ENCODE peak calls at places on chromosomes 12 and 14, in six cellular contexts. Z is neuronal stem cell, B is GM04504, X is endothelial cell, N is cerebellar cortex, W is fibroblast of mammary gland. Q is an unnamed sample.
A peak's percentile ranks its signal among the peaks of the same experiment; 100 is the strongest.

GRCh38 chr12:44774815-44775411 is 101.2 kb downstream of the NELL2 start:
- DNase-seq in Z (peak; percentile 45), B (no peak), X (peak; percentile 73), N (peak; percentile 13), W (peak; percentile 18), Q (peak; percentile 34)

GRCh38 chr12:56206373-56207166 is 15.2 kb downstream of the RNF41 start:
- DNase-seq in Z (peak; percentile 31), B (no peak), X (peak; percentile 71), N (peak; percentile 66), W (peak; percentile 69), Q (peak; percentile 70)

GRCh38 chr12:58443273-58443980 is 476.9 kb downstream of the LRIG3 start:
- DNase-seq in Z (no peak), B (no peak), X (peak; percentile 38), N (peak; percentile 16), W (peak; percentile 58), Q (peak; percentile 65)

GRCh38 chr14:95248422-95248821 is 71.3 kb downstream of the CLMN start:
- DNase-seq in Z (no peak), B (no peak), X (no peak), N (no peak), W (peak; percentile 71), Q (no peak)

GRCh38 chr12:47124451-47124850 is 44.7 kb upstream of the AMIGO2 start:
- DNase-seq in Z (no peak), B (no peak), X (no peak), N (no peak), W (peak; percentile 75), Q (no peak)

GRCh38 chr14:99055816-99056215 is 216.2 kb downstream of the BCL11B start:
- DNase-seq in Z (no peak), B (no peak), X (no peak), N (no peak), W (no peak), Q (no peak)

GRCh38 chr14:54848910-54849309 is 53.7 kb downstream of the GCH1 start:
- DNase-seq in Z (no peak), B (no peak), X (no peak), N (no peak), W (no peak), Q (no peak)

GRCh38 chr12:48980389-48980952 is 2.3 kb downstream of the WNT1 start:
- DNase-seq in Z (no peak), B (no peak), X (no peak), N (no peak), W (no peak), Q (peak; percentile 75)

GRCh38 chr12:32273712-32274111 is 125.6 kb upstream of the FGD4 start:
- DNase-seq in Z (peak; percentile 29), B (no peak), X (peak; percentile 15), N (no peak), W (no peak), Q (peak; percentile 69)

GRCh38 chr12:19018302-19018980 is 111.1 kb upstream of the PLEKHA5 start:
- DNase-seq in Z (no peak), B (no peak), X (no peak), N (no peak), W (peak; percentile 83), Q (no peak)

GRCh38 chr12:58529114-58529665 is 391.1 kb downstream of the LRIG3 start:
- DNase-seq in Z (no peak), B (no peak), X (no peak), N (no peak), W (peak; percentile 94), Q (no peak)

GRCh38 chr14:53468876-53469275 is 315.8 kb upstream of the DDHD1 start:
- DNase-seq in Z (no peak), B (no peak), X (no peak), N (no peak), W (no peak), Q (no peak)

GRCh38 chr14:75427482-75428229 is at the start of gene JDP2:
- DNase-seq in Z (peak; percentile 71), B (peak; percentile 70), X (peak; percentile 63), N (peak; percentile 71), W (peak; percentile 61), Q (peak; percentile 63)

GRCh38 chr12:97837401-97837800 is 374.8 kb downstream of the RMST start:
- DNase-seq in Z (no peak), B (no peak), X (no peak), N (no peak), W (peak; percentile 84), Q (no peak)

GRCh38 chr14:72965249-72965648 is 39.0 kb downstream of the DCAF4 start:
- DNase-seq in Z (no peak), B (no peak), X (no peak), N (no peak), W (peak; percentile 71), Q (no peak)

GRCh38 chr12:119153477-119154434 is 25.0 kb upstream of the HSPB8 start:
- DNase-seq in Z (peak; percentile 87), B (peak; percentile 5), X (peak; percentile 82), N (no peak), W (peak; percentile 24), Q (no peak)

GRCh38 chr12:21751517-21751916 is 23.0 kb downstream of the KCNJ8 start:
- DNase-seq in Z (no peak), B (no peak), X (no peak), N (no peak), W (peak; percentile 80), Q (no peak)

GRCh38 chr14:92847220-92848148 is 53.4 kb downstream of the GOLGA5 start:
- DNase-seq in Z (no peak), B (no peak), X (no peak), N (no peak), W (no peak), Q (no peak)

GRCh38 chr12:94289551-94290312 is 141.4 kb downstream of the PLXNC1 start:
- DNase-seq in Z (no peak), B (peak; percentile 68), X (no peak), N (peak; percentile 29), W (peak; percentile 77), Q (no peak)

GRCh38 chr12:119222222-119222951 is 43.7 kb downstream of the HSPB8 start:
- DNase-seq in Z (no peak), B (no peak), X (no peak), N (no peak), W (no peak), Q (no peak)

GRCh38 chr12:105076098-105076497 is 8.2 kb downstream of the ALDH1L2 start:
- DNase-seq in Z (no peak), B (peak; percentile 73), X (no peak), N (no peak), W (peak; percentile 88), Q (no peak)

GRCh38 chr14:73143003-73143402 is 6.7 kb downstream of the PSEN1 start:
- DNase-seq in Z (peak; percentile 12), B (no peak), X (no peak), N (no peak), W (no peak), Q (no peak)

GRCh38 chr14:91009501-91010152 is 50.8 kb downstream of the RPS6KA5 start:
- DNase-seq in Z (no peak), B (no peak), X (no peak), N (no peak), W (no peak), Q (no peak)

GRCh38 chr12:2443766-2444165 is 351.0 kb upstream of the FKBP4 start:
- DNase-seq in Z (no peak), B (no peak), X (no peak), N (no peak), W (peak; percentile 14), Q (no peak)

GRCh38 chr14:28779416-28779941 is 12.9 kb downstream of the FOXG1 start:
- DNase-seq in Z (no peak), B (no peak), X (no peak), N (no peak), W (no peak), Q (no peak)

GRCh38 chr14:101007765-101008164 is 104.2 kb upstream of the RTL1 start:
- DNase-seq in Z (no peak), B (no peak), X (no peak), N (no peak), W (no peak), Q (no peak)

GRCh38 chr12:38886064-38886463 is 19.3 kb downstream of the CPNE8 start:
- DNase-seq in Z (no peak), B (peak; percentile 42), X (no peak), N (no peak), W (peak; percentile 91), Q (no peak)

GRCh38 chr14:81927069-81927468 is 393.4 kb upstream of the SEL1L start:
- DNase-seq in Z (no peak), B (no peak), X (no peak), N (no peak), W (no peak), Q (peak; percentile 18)

GRCh38 chr14:42806909-42807315 is 1200.2 kb downstream of the LRFN5 start:
- DNase-seq in Z (no peak), B (no peak), X (no peak), N (no peak), W (peak; percentile 81), Q (no peak)

GRCh38 chr14:75996488-75996887 is 10.9 kb downstream of the IFT43 start:
- DNase-seq in Z (no peak), B (no peak), X (no peak), N (no peak), W (no peak), Q (no peak)

GRCh38 chr14:30657606-30658163 is 35.6 kb downstream of the SCFD1 start:
- DNase-seq in Z (no peak), B (no peak), X (no peak), N (no peak), W (peak; percentile 14), Q (no peak)

GRCh38 chr12:9634177-9634803 is 26.6 kb upstream of the KLRB1 start:
- DNase-seq in Z (peak; percentile 17), B (no peak), X (peak; percentile 61), N (peak; percentile 34), W (peak; percentile 59), Q (peak; percentile 61)

GRCh38 chr12:130925616-130926015 is 28.1 kb upstream of the ADGRD1 start:
- DNase-seq in Z (no peak), B (no peak), X (no peak), N (no peak), W (no peak), Q (no peak)

GRCh38 chr12:55681142-55682077 is 26.3 kb downstream of the ITGA7 start:
- DNase-seq in Z (peak; percentile 57), B (peak; percentile 21), X (peak; percentile 38), N (peak; percentile 30), W (peak; percentile 80), Q (peak; percentile 69)

GRCh38 chr12:106685381-106685780 is 89.1 kb upstream of the RIC8B start:
- DNase-seq in Z (no peak), B (no peak), X (no peak), N (no peak), W (no peak), Q (no peak)